ENCODE peak calls at places on chromosome 2, in five cellular contexts. Y is NCI-H748 treated with DMSO at 0.1 percent for 48 hours; Z is caudate nucleus; H is LoVo; I is activated naive CD4-positive, alpha-beta T cell. K is an unnamed sample.

GRCh38 chr2:47404356-47404755 is 1.4 kb downstream of the MSH2 start:
- DNase-seq in Y (no peak), H (no peak), Z (no peak), I (no peak), K (no peak)

GRCh38 chr2:39609917-39610316 is 55.8 kb upstream of the TMEM178A start:
- DNase-seq in I (no peak), Y (no peak), Z (no peak), H (no peak), K (no peak)

GRCh38 chr2:211055438-211055837 is 499.0 kb downstream of the CPS1 start:
- DNase-seq in H (peak), Z (no peak), Y (no peak), I (no peak), K (no peak)

GRCh38 chr2:203687161-203687560 is 19.3 kb upstream of the CD28 start:
- DNase-seq in I (no peak), H (no peak), Y (no peak), Z (no peak), K (no peak)

GRCh38 chr2:157761520-157761919 is 114.6 kb downstream of the ACVR1 start:
- DNase-seq in Z (no peak), H (no peak), I (no peak), Y (no peak), K (no peak)

GRCh38 chr2:17300141-17300540 is 218.1 kb downstream of the RAD51AP2 start:
- DNase-seq in H (no peak), I (no peak), Y (no peak), Z (no peak), K (no peak)

GRCh38 chr2:113894156-113894743 is 4.4 kb downstream of the ACTR3 start:
- DNase-seq in I (no peak), Z (no peak), H (peak), Y (no peak), K (no peak)

GRCh38 chr2:201913197-201913596 is 106.9 kb downstream of the CDK15 start:
- DNase-seq in I (no peak), Z (no peak), Y (peak), H (no peak), K (no peak)

GRCh38 chr2:168708099-168708498 is 94.3 kb upstream of the NOSTRIN start:
- DNase-seq in Z (no peak), H (no peak), Y (no peak), I (no peak), K (no peak)

GRCh38 chr2:178473931-178474330 is 4.5 kb downstream of the FKBP7 start:
- DNase-seq in I (no peak), H (no peak), Z (no peak), Y (no peak), K (no peak)

GRCh38 chr2:70140978-70141753 is 49.7 kb downstream of the C2orf42 start:
- DNase-seq in H (peak), Z (no peak), I (peak), Y (peak), K (no peak)

GRCh38 chr2:240252191-240252871 is 111.9 kb upstream of the OTOS start:
- DNase-seq in Z (no peak), Y (no peak), H (no peak), I (no peak), K (no peak)

GRCh38 chr2:236156095-236156859 is 11.9 kb downstream of the GBX2 start:
- DNase-seq in Z (no peak), I (no peak), H (no peak), Y (no peak), K (no peak)

GRCh38 chr2:215320679-215321078 is 8.8 kb downstream of the ATIC start:
- DNase-seq in Y (no peak), H (no peak), I (no peak), Z (no peak), K (no peak)

GRCh38 chr2:26735883-26736588 is 28.0 kb upstream of the SLC35F6 start:
- DNase-seq in Y (no peak), I (no peak), H (no peak), Z (no peak), K (no peak)

GRCh38 chr2:215071676-215072075 is 66.8 kb downstream of the ABCA12 start:
- DNase-seq in H (no peak), Y (peak), Z (no peak), I (no peak), K (no peak)

GRCh38 chr2:1972428-1972827 is 228.1 kb upstream of the PXDN start:
- DNase-seq in H (no peak), Z (peak), I (no peak), Y (peak), K (no peak)

GRCh38 chr2:235535423-235536130 is 41.7 kb downstream of the AGAP1 start:
- DNase-seq in I (no peak), H (no peak), Z (no peak), Y (no peak), K (no peak)

GRCh38 chr2:205692095-205692494 is 9.8 kb downstream of the NRP2 start:
- DNase-seq in Z (no peak), H (no peak), I (no peak), Y (no peak), K (no peak)

GRCh38 chr2:192146069-192147006 is 48.4 kb downstream of the TMEFF2 start:
- DNase-seq in Z (no peak), H (no peak), Y (no peak), I (no peak), K (no peak)

GRCh38 chr2:176092270-176093144 is at the start of gene HOXD13:
- DNase-seq in I (no peak), Y (no peak), Z (no peak), H (peak), K (no peak)

GRCh38 chr2:207166349-207167128 is 791 bp upstream of the KLF7 start:
- DNase-seq in Y (peak), I (peak), Z (peak), H (peak), K (peak)

GRCh38 chr2:165953306-165953654 is 296 bp downstream of the TTC21B start:
- DNase-seq in I (no peak), Z (no peak), Y (peak), H (no peak), K (no peak)

GRCh38 chr2:159713691-159714585 is 1.6 kb downstream of the MARCHF7 start:
- DNase-seq in Y (no peak), H (no peak), Z (no peak), I (no peak), K (no peak)

GRCh38 chr2:199405241-199405640 is 52.5 kb downstream of the SATB2 start:
- DNase-seq in H (no peak), Y (no peak), I (no peak), Z (no peak), K (no peak)

GRCh38 chr2:217157581-217157980 is 297.7 kb upstream of the TNP1 start:
- DNase-seq in Y (no peak), H (no peak), Z (no peak), I (no peak), K (no peak)

GRCh38 chr2:55118643-55119065 is 68.4 kb upstream of the RTN4 start:
- DNase-seq in I (no peak), Z (no peak), H (no peak), Y (no peak), K (no peak)

GRCh38 chr2:59804662-59805258 is 748.7 kb downstream of the BCL11A start:
- DNase-seq in Y (peak), Z (no peak), H (no peak), I (no peak), K (no peak)

GRCh38 chr2:168494190-168494711 is 38.2 kb downstream of the CERS6 start:
- DNase-seq in I (no peak), H (peak), Y (no peak), Z (no peak), K (no peak)

GRCh38 chr2:1088192-1088860 is 137.7 kb downstream of the SNTG2 start:
- DNase-seq in I (no peak), H (no peak), Z (no peak), Y (no peak), K (no peak)

GRCh38 chr2:138274421-138275291 is 226.9 kb upstream of the SPOPL start:
- DNase-seq in H (peak), Z (no peak), I (no peak), Y (no peak), K (no peak)

GRCh38 chr2:64376926-64377325 is 77.0 kb upstream of the LGALSL start:
- DNase-seq in Y (no peak), Z (no peak), H (peak), I (no peak), K (no peak)

GRCh38 chr2:111884592-111884964 is 585 bp upstream of the ANAPC1 start:
- DNase-seq in I (no peak), Z (no peak), H (peak), Y (no peak), K (no peak)

GRCh38 chr2:63875758-63876710 is 34.3 kb downstream of the UGP2 start:
- DNase-seq in Z (no peak), Y (no peak), H (no peak), I (no peak), K (no peak)